ENCODE peak calls at places on chromosomes 1 and 21, in seven cellular contexts. One of them, this sample, is unnamed.

GRCh38 chr1:32925360-32926142 is 24.4 kb upstream of the TMEM54 start:
- DNase-seq in epithelial cell of esophagus: peak; percentile 48
- DNase-seq in myocyte: no peak
- DNase-seq in T-helper 2 cell: peak; percentile 58
- DNase-seq in H9: peak; percentile 55
- DNase-seq in glutamatergic neuron: peak; percentile 28
- DNase-seq in tibial nerve: no peak
- DNase-seq in this sample: no peak

GRCh38 chr21:45363921-45364463 is 41.0 kb upstream of the COL18A1 start:
- DNase-seq in T-helper 2 cell: peak; percentile 37
- DNase-seq in myocyte: peak; percentile 94
- DNase-seq in glutamatergic neuron: no peak
- DNase-seq in H9: no peak
- DNase-seq in epithelial cell of esophagus: peak; percentile 89
- DNase-seq in tibial nerve: peak; percentile 76
- DNase-seq in this sample: peak; percentile 39

GRCh38 chr1:108653431-108654105 is 7.3 kb downstream of the HENMT1 start:
- DNase-seq in H9: no peak
- DNase-seq in glutamatergic neuron: no peak
- DNase-seq in T-helper 2 cell: peak; percentile 49
- DNase-seq in epithelial cell of esophagus: no peak
- DNase-seq in myocyte: no peak
- DNase-seq in tibial nerve: no peak
- DNase-seq in this sample: no peak

GRCh38 chr1:209335090-209335692 is 248.3 kb upstream of the CAMK1G start:
- DNase-seq in H9: peak; percentile 79
- DNase-seq in T-helper 2 cell: peak; percentile 2
- DNase-seq in epithelial cell of esophagus: peak; percentile 39
- DNase-seq in glutamatergic neuron: peak; percentile 72
- DNase-seq in myocyte: peak; percentile 51
- DNase-seq in tibial nerve: no peak
- DNase-seq in this sample: no peak

GRCh38 chr1:180927348-180927747 is 14.7 kb downstream of the KIAA1614 start:
- DNase-seq in glutamatergic neuron: no peak
- DNase-seq in myocyte: no peak
- DNase-seq in H9: no peak
- DNase-seq in tibial nerve: no peak
- DNase-seq in T-helper 2 cell: no peak
- DNase-seq in epithelial cell of esophagus: no peak
- DNase-seq in this sample: peak; percentile 44

GRCh38 chr1:5640845-5641244 is 351.4 kb downstream of the NPHP4 start:
- DNase-seq in glutamatergic neuron: no peak
- DNase-seq in tibial nerve: no peak
- DNase-seq in T-helper 2 cell: peak; percentile 40
- DNase-seq in myocyte: no peak
- DNase-seq in H9: peak; percentile 43
- DNase-seq in epithelial cell of esophagus: peak; percentile 10
- DNase-seq in this sample: no peak

GRCh38 chr1:231485029-231485784 is 43.3 kb upstream of the TSNAX start:
- DNase-seq in T-helper 2 cell: no peak
- DNase-seq in tibial nerve: no peak
- DNase-seq in epithelial cell of esophagus: no peak
- DNase-seq in glutamatergic neuron: no peak
- DNase-seq in H9: no peak
- DNase-seq in myocyte: no peak
- DNase-seq in this sample: no peak

GRCh38 chr1:210597555-210598134 is 268.9 kb downstream of the HHAT start:
- DNase-seq in epithelial cell of esophagus: peak; percentile 91
- DNase-seq in glutamatergic neuron: no peak
- DNase-seq in tibial nerve: no peak
- DNase-seq in myocyte: peak; percentile 96
- DNase-seq in H9: no peak
- DNase-seq in T-helper 2 cell: no peak
- DNase-seq in this sample: no peak

GRCh38 chr1:155591770-155592169 is 18.2 kb upstream of the MSTO1 start:
- DNase-seq in T-helper 2 cell: peak; percentile 70
- DNase-seq in glutamatergic neuron: no peak
- DNase-seq in H9: no peak
- DNase-seq in myocyte: peak; percentile 64
- DNase-seq in epithelial cell of esophagus: peak; percentile 71
- DNase-seq in tibial nerve: no peak
- DNase-seq in this sample: no peak

This sample was measured in putamen.